ENCODE peak calls at places on chromosomes 16 and 17, in five cellular contexts. One of them, this sample, is unnamed.

GRCh38 chr16:73418051-73418450 is 370.1 kb upstream of the ZFHX3 start:
- DNase-seq in GM20000: no peak
- DNase-seq in cardiac fibroblast: no peak
- DNase-seq in fibroblast of lung: no peak
- DNase-seq in heart right ventricle: no peak
- DNase-seq in this sample: no peak

GRCh38 chr17:19747829-19748806 is at the start of gene ALDH3A1:
- DNase-seq in cardiac fibroblast: no peak
- DNase-seq in fibroblast of lung: no peak
- DNase-seq in GM20000: no peak
- DNase-seq in heart right ventricle: no peak
- DNase-seq in this sample: no peak

GRCh38 chr17:43814026-43814425 is 18.9 kb downstream of the MPP3 start:
- DNase-seq in heart right ventricle: no peak
- DNase-seq in fibroblast of lung: no peak
- DNase-seq in cardiac fibroblast: no peak
- DNase-seq in GM20000: no peak
- DNase-seq in this sample: no peak

GRCh38 chr17:51427259-51428255 is 167.2 kb downstream of the UTP18 start:
- DNase-seq in cardiac fibroblast: no peak
- DNase-seq in heart right ventricle: no peak
- DNase-seq in GM20000: peak; percentile 54
- DNase-seq in fibroblast of lung: no peak
- DNase-seq in this sample: no peak

GRCh38 chr16:56277040-56277439 is 85.8 kb downstream of the GNAO1 start:
- DNase-seq in fibroblast of lung: no peak
- DNase-seq in heart right ventricle: no peak
- DNase-seq in cardiac fibroblast: no peak
- DNase-seq in GM20000: no peak
- DNase-seq in this sample: no peak

GRCh38 chr17:17900615-17901520 is 64.1 kb upstream of the SREBF1 start:
- DNase-seq in heart right ventricle: peak; percentile 91
- DNase-seq in cardiac fibroblast: peak; percentile 98
- DNase-seq in fibroblast of lung: peak; percentile 99
- DNase-seq in GM20000: no peak
- DNase-seq in this sample: peak; percentile 99

GRCh38 chr17:60729854-60730253 is 52.2 kb downstream of the BCAS3 start:
- DNase-seq in cardiac fibroblast: no peak
- DNase-seq in GM20000: no peak
- DNase-seq in heart right ventricle: no peak
- DNase-seq in fibroblast of lung: peak; percentile 20
- DNase-seq in this sample: peak; percentile 15

GRCh38 chr16:58409316-58409973 is 17.2 kb downstream of the GINS3 start:
- DNase-seq in fibroblast of lung: peak; percentile 59
- DNase-seq in cardiac fibroblast: peak; percentile 79
- DNase-seq in GM20000: no peak
- DNase-seq in heart right ventricle: peak; percentile 61
- DNase-seq in this sample: peak; percentile 71

GRCh38 chr17:37642706-37643105 is 540 bp downstream of the DDX52 start:
- DNase-seq in cardiac fibroblast: peak; percentile 42
- DNase-seq in fibroblast of lung: peak; percentile 49
- DNase-seq in heart right ventricle: no peak
- DNase-seq in GM20000: peak; percentile 11
- DNase-seq in this sample: peak; percentile 36

GRCh38 chr17:68674271-68674925 is 73.2 kb upstream of the FAM20A start:
- DNase-seq in cardiac fibroblast: no peak
- DNase-seq in fibroblast of lung: no peak
- DNase-seq in heart right ventricle: no peak
- DNase-seq in GM20000: no peak
- DNase-seq in this sample: peak; percentile 66

GRCh38 chr17:44829558-44830358 is at the start of gene GJC1:
- DNase-seq in heart right ventricle: peak; percentile 38
- DNase-seq in GM20000: peak; percentile 77
- DNase-seq in fibroblast of lung: no peak
- DNase-seq in cardiac fibroblast: peak; percentile 38
- DNase-seq in this sample: no peak

GRCh38 chr17:4837471-4838305 is 4.5 kb downstream of the MINK1 start:
- DNase-seq in heart right ventricle: peak; percentile 42
- DNase-seq in fibroblast of lung: no peak
- DNase-seq in GM20000: no peak
- DNase-seq in cardiac fibroblast: no peak
- DNase-seq in this sample: no peak

GRCh38 chr17:42484304-42484703 is 25.6 kb downstream of the ATP6V0A1 start:
- DNase-seq in heart right ventricle: no peak
- DNase-seq in cardiac fibroblast: no peak
- DNase-seq in GM20000: no peak
- DNase-seq in fibroblast of lung: no peak
- DNase-seq in this sample: no peak

GRCh38 chr16:67181346-67181745 is 2.4 kb downstream of the MATCAP1 start:
- DNase-seq in cardiac fibroblast: peak; percentile 92
- DNase-seq in GM20000: no peak
- DNase-seq in fibroblast of lung: peak; percentile 95
- DNase-seq in heart right ventricle: no peak
- DNase-seq in this sample: peak; percentile 95

GRCh38 chr17:19346351-19347255 is 15.9 kb downstream of the B9D1 start:
- DNase-seq in cardiac fibroblast: peak; percentile 85
- DNase-seq in GM20000: no peak
- DNase-seq in heart right ventricle: peak; percentile 85
- DNase-seq in fibroblast of lung: peak; percentile 67
- DNase-seq in this sample: peak; percentile 94

GRCh38 chr17:55154101-55154500 is 110.7 kb upstream of the HLF start:
- DNase-seq in fibroblast of lung: no peak
- DNase-seq in GM20000: no peak
- DNase-seq in cardiac fibroblast: no peak
- DNase-seq in heart right ventricle: no peak
- DNase-seq in this sample: no peak

GRCh38 chr17:13541032-13541480 is 60.7 kb downstream of the HS3ST3A1 start:
- DNase-seq in cardiac fibroblast: peak; percentile 95
- DNase-seq in GM20000: no peak
- DNase-seq in heart right ventricle: no peak
- DNase-seq in fibroblast of lung: peak; percentile 98
- DNase-seq in this sample: peak; percentile 98

GRCh38 chr17:80786470-80786869 is 205.2 kb upstream of the CHMP6 start:
- DNase-seq in heart right ventricle: no peak
- DNase-seq in cardiac fibroblast: no peak
- DNase-seq in GM20000: no peak
- DNase-seq in fibroblast of lung: no peak
- DNase-seq in this sample: no peak

GRCh38 chr17:39822051-39822450 is 42.1 kb downstream of the IKZF3 start:
- DNase-seq in heart right ventricle: no peak
- DNase-seq in fibroblast of lung: no peak
- DNase-seq in GM20000: no peak
- DNase-seq in cardiac fibroblast: no peak
- DNase-seq in this sample: no peak

GRCh38 chr17:77571562-77571981 is 386.9 kb upstream of the TNRC6C start:
- DNase-seq in GM20000: no peak
- DNase-seq in heart right ventricle: no peak
- DNase-seq in fibroblast of lung: peak; percentile 35
- DNase-seq in cardiac fibroblast: peak; percentile 62
- DNase-seq in this sample: no peak

GRCh38 chr17:50198026-50198669 is 3.3 kb downstream of the COL1A1 start:
- DNase-seq in fibroblast of lung: peak; percentile 69
- DNase-seq in GM20000: peak; percentile 80
- DNase-seq in heart right ventricle: peak; percentile 61
- DNase-seq in cardiac fibroblast: peak; percentile 76
- DNase-seq in this sample: peak; percentile 73

GRCh38 chr17:50210249-50211225 is 9.1 kb upstream of the COL1A1 start:
- DNase-seq in fibroblast of lung: peak; percentile 98
- DNase-seq in heart right ventricle: peak; percentile 63
- DNase-seq in cardiac fibroblast: peak; percentile 98
- DNase-seq in GM20000: no peak
- DNase-seq in this sample: peak; percentile 99

GRCh38 chr17:33014751-33015150 is 23.1 kb downstream of the SPACA3 start:
- DNase-seq in heart right ventricle: no peak
- DNase-seq in GM20000: no peak
- DNase-seq in cardiac fibroblast: no peak
- DNase-seq in fibroblast of lung: peak; percentile 22
- DNase-seq in this sample: no peak

GRCh38 chr17:43713494-43714162 is 45.0 kb downstream of the SOST start:
- DNase-seq in cardiac fibroblast: peak; percentile 31
- DNase-seq in heart right ventricle: peak; percentile 45
- DNase-seq in fibroblast of lung: no peak
- DNase-seq in GM20000: peak; percentile 73
- DNase-seq in this sample: no peak

GRCh38 chr17:65170839-65171238 is 33.7 kb downstream of the RGS9 start:
- DNase-seq in GM20000: no peak
- DNase-seq in cardiac fibroblast: peak; percentile 72
- DNase-seq in fibroblast of lung: no peak
- DNase-seq in heart right ventricle: peak; percentile 54
- DNase-seq in this sample: no peak

GRCh38 chr17:80950466-80951120 is 41.0 kb upstream of the CHMP6 start:
- DNase-seq in cardiac fibroblast: no peak
- DNase-seq in fibroblast of lung: no peak
- DNase-seq in heart right ventricle: no peak
- DNase-seq in GM20000: no peak
- DNase-seq in this sample: no peak

GRCh38 chr17:61458000-61458399 is 5.8 kb downstream of the TBX4 start:
- DNase-seq in heart right ventricle: no peak
- DNase-seq in GM20000: no peak
- DNase-seq in fibroblast of lung: no peak
- DNase-seq in cardiac fibroblast: no peak
- DNase-seq in this sample: no peak

GRCh38 chr17:17350491-17351355 is 47.5 kb downstream of the NT5M start:
- DNase-seq in fibroblast of lung: peak; percentile 9
- DNase-seq in cardiac fibroblast: no peak
- DNase-seq in heart right ventricle: no peak
- DNase-seq in GM20000: no peak
- DNase-seq in this sample: peak; percentile 39

GRCh38 chr17:48542114-48542955 is 2.6 kb downstream of the HOXB2 start:
- DNase-seq in fibroblast of lung: peak; percentile 70
- DNase-seq in heart right ventricle: no peak
- DNase-seq in cardiac fibroblast: peak; percentile 60
- DNase-seq in GM20000: no peak
- DNase-seq in this sample: peak; percentile 66

GRCh38 chr17:75493476-75494129 is 21.7 kb downstream of the CASKIN2 start:
- DNase-seq in fibroblast of lung: no peak
- DNase-seq in GM20000: no peak
- DNase-seq in cardiac fibroblast: no peak
- DNase-seq in heart right ventricle: no peak
- DNase-seq in this sample: no peak

GRCh38 chr17:28515518-28515917 is 9.4 kb downstream of the FOXN1 start:
- DNase-seq in cardiac fibroblast: no peak
- DNase-seq in heart right ventricle: no peak
- DNase-seq in GM20000: no peak
- DNase-seq in fibroblast of lung: no peak
- DNase-seq in this sample: no peak

GRCh38 chr17:28509784-28510183 is 3.6 kb downstream of the FOXN1 start:
- DNase-seq in heart right ventricle: no peak
- DNase-seq in GM20000: no peak
- DNase-seq in cardiac fibroblast: no peak
- DNase-seq in fibroblast of lung: no peak
- DNase-seq in this sample: no peak

GRCh38 chr17:28514571-28515002 is 8.4 kb downstream of the FOXN1 start:
- DNase-seq in fibroblast of lung: no peak
- DNase-seq in GM20000: no peak
- DNase-seq in heart right ventricle: no peak
- DNase-seq in cardiac fibroblast: no peak
- DNase-seq in this sample: no peak

GRCh38 chr17:28513476-28513875 is 7.3 kb downstream of the FOXN1 start:
- DNase-seq in GM20000: no peak
- DNase-seq in cardiac fibroblast: no peak
- DNase-seq in fibroblast of lung: no peak
- DNase-seq in heart right ventricle: no peak
- DNase-seq in this sample: no peak

DNA sequence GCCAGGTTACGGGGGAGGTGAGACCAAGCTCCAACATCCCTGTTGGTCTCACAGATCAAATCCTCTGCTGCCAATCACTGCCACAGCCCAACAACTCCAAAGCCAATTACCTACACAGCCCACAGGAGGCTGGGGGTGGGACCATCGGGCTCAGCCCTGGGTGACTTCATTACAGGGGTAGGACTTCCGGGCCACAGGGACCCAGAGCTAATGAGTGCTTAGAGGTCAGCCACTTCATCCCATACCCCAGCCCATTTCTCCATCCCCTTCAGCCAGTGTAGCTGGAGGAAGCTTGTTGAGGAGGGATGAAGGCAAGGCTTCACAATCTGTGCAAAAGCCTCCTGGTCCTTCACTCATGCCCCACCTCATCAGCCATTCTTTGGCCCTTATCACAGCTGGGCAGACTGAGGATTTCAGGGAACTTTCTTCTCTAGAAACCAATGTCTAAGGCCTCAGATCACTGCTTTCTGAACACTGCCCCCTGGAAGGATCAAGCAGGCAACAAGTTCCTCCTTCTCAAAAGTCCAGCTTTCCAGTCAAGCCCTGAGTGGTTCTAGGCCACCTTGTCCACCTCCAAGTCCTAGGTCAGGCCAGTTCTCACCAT is 5.8 kb downstream of the FOXN1 start:
- DNase-seq in heart right ventricle: no peak
- DNase-seq in fibroblast of lung: no peak
- DNase-seq in GM20000: no peak
- DNase-seq in cardiac fibroblast: no peak
- DNase-seq in this sample: no peak
- TF ChIP-seq CTCF in heart right ventricle: no peak
- TF ChIP-seq CTCF in fibroblast of lung: no peak
- TF ChIP-seq CTCF in GM20000: no peak
- TF ChIP-seq CTCF in cardiac fibroblast: no peak
- TF ChIP-seq CTCF in this sample: no peak

GRCh38 chr17:28912281-28912937 is 9.5 kb upstream of the DHRS13 start:
- DNase-seq in cardiac fibroblast: no peak
- DNase-seq in heart right ventricle: no peak
- DNase-seq in GM20000: no peak
- DNase-seq in fibroblast of lung: no peak
- DNase-seq in this sample: no peak
- TF ChIP-seq CTCF in cardiac fibroblast: peak; percentile 30
- TF ChIP-seq CTCF in heart right ventricle: peak; percentile 16
- TF ChIP-seq CTCF in GM20000: no peak
- TF ChIP-seq CTCF in fibroblast of lung: no peak
- TF ChIP-seq CTCF in this sample: peak; percentile 42

GRCh38 chr16:81582655-81583441 is 138.2 kb downstream of the CMIP start:
- DNase-seq in fibroblast of lung: peak; percentile 46
- DNase-seq in cardiac fibroblast: peak; percentile 28
- DNase-seq in heart right ventricle: no peak
- DNase-seq in GM20000: no peak
- DNase-seq in this sample: no peak
- TF ChIP-seq CTCF in fibroblast of lung: no peak
- TF ChIP-seq CTCF in cardiac fibroblast: no peak
- TF ChIP-seq CTCF in heart right ventricle: peak; percentile 40
- TF ChIP-seq CTCF in GM20000: no peak
- TF ChIP-seq CTCF in this sample: no peak

DNA sequence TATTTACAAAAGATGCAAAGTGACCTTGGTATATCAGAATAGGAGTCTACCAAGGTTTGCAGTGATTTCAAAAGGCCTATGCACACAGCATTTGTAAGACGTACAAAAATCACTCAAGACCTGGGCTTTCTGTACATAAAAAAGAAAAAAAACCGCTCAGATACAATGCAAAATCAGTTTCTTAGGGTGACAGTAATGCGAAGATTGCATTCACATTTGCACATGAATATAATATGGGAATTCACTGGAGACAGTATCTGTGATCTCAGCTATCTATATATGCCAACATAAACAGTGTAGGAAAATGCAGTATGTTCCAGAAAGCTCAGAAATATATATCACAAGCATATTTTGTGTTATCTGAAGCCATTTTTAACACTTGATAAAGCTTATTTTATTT is 176.4 kb upstream of the MYOCD start:
- DNase-seq in heart right ventricle: no peak
- DNase-seq in GM20000: no peak
- DNase-seq in cardiac fibroblast: no peak
- DNase-seq in fibroblast of lung: no peak
- DNase-seq in this sample: no peak
- TF ChIP-seq CTCF in heart right ventricle: no peak
- TF ChIP-seq CTCF in GM20000: no peak
- TF ChIP-seq CTCF in cardiac fibroblast: no peak
- TF ChIP-seq CTCF in fibroblast of lung: no peak
- TF ChIP-seq CTCF in this sample: no peak

This sample was measured in fibroblast of mammary gland.